ENCODE peak calls at places on chromosomes 2 and 18, in four cellular contexts. F, G, T and D are unnamed samples.

GRCh38 chr18:78242796-78243195 is 736.8 kb upstream of the SALL3 start:
- DNase-seq in F (no peak), G (no peak), T (no peak), D (no peak)

GRCh38 chr2:101983928-101984327 is 7.8 kb upstream of the IL1R2 start:
- DNase-seq in F (no peak), G (peak; percentile 22), T (no peak), D (no peak)

GRCh38 chr2:10256031-10256524 is 46.6 kb upstream of the HPCAL1 start:
- DNase-seq in T (no peak), F (no peak), G (no peak), D (no peak)

GRCh38 chr2:82790277-82791021 is 1668.6 kb downstream of the SUCLG1 start:
- DNase-seq in G (no peak), T (no peak), F (peak; percentile 59), D (no peak)

GRCh38 chr2:215828528-215829184 is 184.7 kb downstream of the MREG start:
- DNase-seq in T (peak; percentile 56), G (peak; percentile 80), F (peak; percentile 61), D (peak; percentile 25)

GRCh38 chr2:28068098-28068497 is 177.6 kb downstream of the BABAM2 start:
- DNase-seq in F (no peak), G (peak; percentile 72), T (no peak), D (no peak)

GRCh38 chr2:207871506-207871905 is 101.8 kb upstream of the FZD5 start:
- DNase-seq in T (no peak), G (no peak), F (no peak), D (no peak)

GRCh38 chr2:62457555-62457954 is 48.4 kb downstream of the TMEM17 start:
- DNase-seq in T (no peak), G (no peak), F (no peak), D (no peak)

GRCh38 chr2:46328316-46328715 is 31.1 kb downstream of the EPAS1 start:
- DNase-seq in G (no peak), F (no peak), T (no peak), D (no peak)

GRCh38 chr18:55997156-55997561 is 409.2 kb upstream of the TCF4 start:
- DNase-seq in G (peak; percentile 11), F (no peak), T (no peak), D (no peak)
- TF ChIP-seq CTCF in G (no peak), F (peak; percentile 12), T (no peak), D (no peak)

GRCh38 chr2:171523339-171523931 is 1.2 kb downstream of the CYBRD1 start:
- DNase-seq in T (peak; percentile 55), G (peak; percentile 42), F (peak; percentile 68), D (peak; percentile 17)

GRCh38 chr2:171522804-171523338 is 597 bp downstream of the CYBRD1 start:
- DNase-seq in T (peak; percentile 70), G (peak; percentile 56), F (no peak), D (peak; percentile 27)

GRCh38 chr2:171523969-171524401 is 1.7 kb downstream of the CYBRD1 start:
- DNase-seq in T (no peak), G (no peak), F (no peak), D (no peak)

GRCh38 chr2:171521361-171522056 is 765 bp upstream of the CYBRD1 start:
- DNase-seq in F (no peak), T (no peak), G (no peak), D (no peak)

GRCh38 chr2:171522057-171522803 is at the start of gene CYBRD1:
- DNase-seq in G (peak; percentile 24), T (peak; percentile 87), F (peak; percentile 63), D (peak; percentile 32)
- TF ChIP-seq CTCF in G (no peak), T (no peak), F (peak; percentile 30), D (no peak)

DNA sequence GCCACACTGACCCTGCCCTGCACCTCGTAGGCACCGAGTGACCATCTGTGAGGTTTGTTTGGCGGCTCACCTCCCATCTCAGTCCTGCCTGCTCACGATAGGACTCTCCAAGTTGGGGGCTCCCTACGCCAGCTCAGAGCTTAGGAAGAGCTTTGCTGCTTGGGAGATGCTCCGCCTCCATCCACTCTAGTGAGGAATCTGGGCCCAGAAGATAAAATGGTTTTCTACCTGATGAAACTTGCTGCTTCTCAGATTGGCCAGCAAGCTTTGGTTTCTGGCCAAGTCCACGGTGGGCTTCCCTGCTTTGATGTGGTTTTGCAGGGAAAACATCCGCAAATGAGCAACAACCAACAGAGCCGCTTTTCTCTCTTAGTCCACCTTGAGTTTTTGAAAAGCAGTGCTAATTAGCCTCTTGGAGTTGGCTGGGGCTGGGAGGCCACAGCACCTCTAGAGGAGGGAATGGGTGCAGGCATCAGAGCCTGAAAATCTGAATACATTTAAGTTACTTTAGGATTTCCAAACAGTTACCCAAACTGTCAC is 42.2 kb downstream of the THNSL2 start:
- DNase-seq in G (peak; percentile 28), T (no peak), F (no peak), D (no peak)
- TF ChIP-seq CTCF in G (peak; percentile 50), T (no peak), F (peak; percentile 67), D (no peak)

GRCh38 chr2:235170536-235171510 is 219.0 kb downstream of the SH3BP4 start:
- DNase-seq in T (no peak), F (peak; percentile 77), G (peak; percentile 94), D (no peak)
- TF ChIP-seq CTCF in T (no peak), F (peak; percentile 69), G (peak; percentile 47), D (no peak)

GRCh38 chr2:234690569-234691225 is 193.8 kb upstream of the ARL4C start:
- DNase-seq in G (peak; percentile 49), F (no peak), T (no peak), D (no peak)

GRCh38 chr2:234694244-234695013 is 197.5 kb upstream of the ARL4C start:
- DNase-seq in F (peak; percentile 72), T (no peak), G (no peak), D (no peak)

GRCh38 chr2:234691226-234691600 is 194.3 kb upstream of the ARL4C start:
- DNase-seq in T (no peak), G (peak; percentile 43), F (no peak), D (no peak)

GRCh38 chr2:234689911-234690379 is 193.1 kb upstream of the ARL4C start:
- DNase-seq in F (no peak), T (no peak), G (no peak), D (no peak)

DNA sequence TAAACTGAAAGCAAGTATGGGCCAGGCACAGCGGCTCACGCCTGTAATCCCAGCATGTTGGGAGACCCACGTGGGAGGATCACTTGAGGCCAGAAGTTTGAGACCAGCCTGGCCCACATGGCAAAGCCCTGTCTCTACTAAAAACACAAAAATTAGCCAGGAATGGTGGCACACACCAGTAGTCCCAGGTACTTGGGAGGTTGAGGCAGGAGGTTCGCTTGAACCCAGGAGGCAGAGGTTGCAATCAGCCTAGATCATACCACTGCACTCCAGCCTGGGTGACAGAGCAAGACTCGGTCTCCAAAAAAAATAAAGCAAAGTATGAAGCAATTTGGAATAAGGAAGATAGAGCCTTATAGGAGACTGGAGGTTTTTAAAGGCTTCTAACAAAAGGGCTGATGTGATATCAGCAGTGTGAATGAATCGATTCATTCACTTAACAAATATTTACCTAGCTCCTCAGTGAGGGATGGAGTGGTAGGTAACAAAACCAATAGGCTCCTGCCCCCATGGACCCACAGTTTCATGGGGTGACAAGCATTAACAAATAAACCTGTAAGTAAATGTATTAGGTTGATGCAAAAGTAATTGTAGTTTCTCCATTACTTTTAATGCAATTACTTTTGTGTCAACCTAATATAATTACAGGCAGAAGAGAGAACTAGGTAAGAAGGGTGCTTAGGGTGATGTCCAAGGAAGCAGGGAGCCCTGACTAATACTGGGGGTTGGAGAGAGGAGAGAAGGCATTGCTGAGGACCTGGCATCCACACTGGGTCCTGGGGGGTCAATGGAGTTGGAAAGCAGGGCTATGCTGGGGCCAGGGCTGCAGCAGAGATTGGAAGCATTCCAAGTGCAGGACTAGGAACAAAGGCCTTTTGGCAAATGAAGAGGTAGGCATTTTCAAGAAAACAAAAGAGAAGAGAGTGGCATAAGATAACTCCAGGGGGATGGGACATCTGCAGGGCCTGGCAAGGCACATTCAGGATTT is 195.4 kb upstream of the ARL4C start:
- DNase-seq in T (no peak), G (no peak), F (no peak), D (no peak)
- TF ChIP-seq CTCF in T (no peak), G (no peak), F (no peak), D (no peak)

GRCh38 chr18:2180586-2180985 is 390.7 kb downstream of the METTL4 start:
- DNase-seq in G (no peak), T (no peak), F (no peak), D (no peak)
- TF ChIP-seq CTCF in G (no peak), T (no peak), F (no peak), D (no peak)

GRCh38 chr18:9392726-9393125 is 58.2 kb downstream of the TWSG1 start:
- DNase-seq in T (no peak), F (no peak), G (no peak), D (no peak)
- TF ChIP-seq CTCF in T (no peak), F (peak; percentile 11), G (no peak), D (no peak)

DNA sequence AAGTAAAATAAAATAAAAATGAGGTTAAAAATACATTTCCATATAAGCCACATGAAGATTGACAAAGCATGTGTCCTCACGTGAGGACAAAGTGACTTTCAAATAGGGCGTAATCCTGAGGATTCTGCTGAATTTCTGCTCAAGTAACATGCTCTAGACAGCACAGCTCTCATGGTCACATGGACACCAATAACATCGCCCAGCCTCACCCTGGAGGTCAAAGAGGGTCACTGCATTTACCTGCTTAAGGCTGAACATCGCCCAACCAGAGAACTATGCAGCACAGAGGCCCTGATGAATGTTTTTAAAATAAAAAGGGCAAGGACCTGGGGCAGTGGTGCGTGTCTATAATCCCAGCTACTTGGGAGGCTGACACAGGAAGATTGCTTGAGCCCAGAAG is 30.2 kb downstream of the TGFBRAP1 start:
- DNase-seq in F (no peak), T (no peak), G (no peak), D (no peak)
- TF ChIP-seq CTCF in F (no peak), T (no peak), G (no peak), D (no peak)